ENCODE peak calls at places on chromosomes 13 and 19, in ten cellular contexts. L is fibroblast of lung; Q is upper lobe of right lung; H is ovary; X is H1; D is hepatocyte; F is ascending aorta; I is left lung; W is CD4-positive, CD25-positive, alpha-beta regulatory T cell; M is neuronal stem cell. R is an unnamed sample.

GRCh38 chr19:31351212-31352193 is 2.3 kb upstream of the TSHZ3 start:
- DNase-seq in X (no peak), D (peak; percentile 45), I (peak; percentile 82), W (no peak), L (peak; percentile 74), H (peak; percentile 79), Q (peak; percentile 73), M (no peak), F (no peak), R (peak; percentile 73)

GRCh38 chr13:91123456-91124127 is 223.9 kb upstream of the MIR17HG start:
- DNase-seq in H (no peak), L (no peak), X (no peak), Q (no peak), M (no peak), I (no peak), W (no peak), F (no peak), D (no peak), R (no peak)

GRCh38 chr13:103695320-103695719 is 629.1 kb upstream of the SLC10A2 start:
- DNase-seq in X (no peak), L (no peak), D (no peak), I (no peak), W (no peak), Q (no peak), M (no peak), F (no peak), H (no peak), R (no peak)

GRCh38 chr13:22927008-22927393 is 253.8 kb upstream of the SGCG start:
- DNase-seq in L (no peak), F (no peak), D (no peak), H (no peak), W (no peak), I (peak; percentile 73), X (no peak), M (no peak), Q (peak; percentile 80), R (no peak)

GRCh38 chr19:1130801-1131717 is 27.3 kb downstream of the GPX4 start:
- DNase-seq in Q (no peak), X (no peak), F (no peak), L (no peak), D (no peak), W (no peak), I (no peak), M (no peak), H (no peak), R (peak; percentile 29)

GRCh38 chr13:60047943-60048342 is 115.8 kb downstream of the DIAPH3 start:
- DNase-seq in Q (no peak), L (peak; percentile 5), X (no peak), W (no peak), F (no peak), I (no peak), H (no peak), D (no peak), M (no peak), R (no peak)

GRCh38 chr13:34308725-34309124 is 490.8 kb downstream of the RFC3 start:
- DNase-seq in I (no peak), D (no peak), Q (no peak), W (no peak), M (no peak), L (peak; percentile 81), X (no peak), F (no peak), H (no peak), R (no peak)

GRCh38 chr13:42656136-42656535 is 82.2 kb downstream of the TNFSF11 start:
- DNase-seq in W (no peak), H (no peak), X (no peak), L (no peak), D (no peak), M (peak; percentile 41), I (no peak), F (no peak), Q (no peak), R (peak; percentile 8)

GRCh38 chr13:20514866-20515265 is 10.8 kb downstream of the CRYL1 start:
- DNase-seq in I (no peak), W (no peak), F (no peak), L (no peak), D (no peak), X (no peak), Q (no peak), M (no peak), H (no peak), R (no peak)

GRCh38 chr13:95455782-95456181 is 96.7 kb upstream of the CLDN10 start:
- DNase-seq in W (no peak), I (no peak), H (no peak), D (no peak), F (no peak), M (no peak), L (no peak), X (no peak), Q (no peak), R (no peak)

GRCh38 chr13:37539176-37539575 is 59.4 kb downstream of the POSTN start:
- DNase-seq in W (no peak), M (no peak), D (no peak), L (peak; percentile 27), I (no peak), F (no peak), X (no peak), Q (no peak), H (no peak), R (no peak)

GRCh38 chr19:33826521-33826920 is 29.9 kb downstream of the KCTD15 start:
- DNase-seq in L (no peak), Q (peak; percentile 16), F (peak; percentile 21), M (no peak), H (no peak), X (no peak), I (no peak), D (no peak), W (no peak), R (no peak)

GRCh38 chr19:10818306-10819123 is 17.5 kb downstream of the TMED1 start:
- DNase-seq in I (peak; percentile 55), M (no peak), Q (no peak), L (no peak), W (no peak), F (no peak), D (peak; percentile 4), X (no peak), H (no peak), R (no peak)

GRCh38 chr13:34156841-34157365 is 339.0 kb downstream of the RFC3 start:
- DNase-seq in H (peak; percentile 57), Q (peak; percentile 80), M (no peak), W (peak; percentile 6), I (peak; percentile 74), L (peak; percentile 99), F (peak; percentile 92), D (peak; percentile 93), X (peak; percentile 27), R (peak; percentile 94)

GRCh38 chr13:75368167-75368566 is 113.8 kb downstream of the TBC1D4 start:
- DNase-seq in H (no peak), W (no peak), D (peak; percentile 29), I (no peak), L (peak; percentile 96), Q (no peak), M (no peak), X (no peak), F (no peak), R (no peak)

GRCh38 chr13:45817833-45818232 is 33.7 kb downstream of the SIAH3 start:
- DNase-seq in W (no peak), H (no peak), Q (no peak), F (peak; percentile 22), D (no peak), I (no peak), M (no peak), X (no peak), L (no peak), R (peak; percentile 7)

GRCh38 chr13:45820106-45820838 is 31.3 kb downstream of the SIAH3 start:
- DNase-seq in F (peak; percentile 33), L (no peak), M (no peak), Q (no peak), W (no peak), H (no peak), X (no peak), D (no peak), I (no peak), R (no peak)

GRCh38 chr13:45823583-45823982 is 28.0 kb downstream of the SIAH3 start:
- DNase-seq in X (no peak), F (peak; percentile 31), D (no peak), M (no peak), Q (no peak), W (no peak), H (no peak), L (no peak), I (no peak), R (peak; percentile 85)

GRCh38 chr13:45825124-45825650 is 26.4 kb downstream of the SIAH3 start:
- DNase-seq in I (no peak), M (no peak), W (no peak), Q (no peak), X (no peak), F (peak; percentile 11), D (no peak), H (no peak), L (no peak), R (no peak)

DNA sequence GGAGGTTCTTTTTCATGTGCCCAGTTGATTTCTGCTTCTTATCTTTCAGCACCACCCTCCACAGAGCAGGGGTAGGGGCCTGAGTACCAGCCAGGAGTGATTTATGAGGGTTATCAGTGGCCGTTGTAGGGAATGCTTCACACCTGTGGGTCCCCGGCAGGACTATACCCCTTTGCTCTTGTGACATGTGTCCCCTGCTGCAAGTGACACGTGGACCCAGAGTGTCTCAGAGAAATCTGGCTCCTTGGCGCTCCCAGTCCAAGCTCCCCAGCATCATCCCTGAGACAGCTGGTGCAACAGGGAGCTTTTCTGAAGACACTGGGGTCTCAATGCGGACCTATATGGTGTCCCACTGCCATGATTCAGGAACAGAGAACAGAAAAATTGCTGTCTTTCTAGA is 29.7 kb downstream of the SIAH3 start:
- DNase-seq in W (no peak), L (no peak), F (peak; percentile 34), Q (no peak), X (no peak), D (no peak), I (no peak), M (no peak), H (no peak), R (peak; percentile 70)
- H3K27ac ChIP-seq in W (no peak overlapping the region), L (no peak overlapping the region), F (no peak overlapping the region), Q (no peak overlapping the region), X (no peak overlapping the region), D (no peak overlapping the region), I (no peak overlapping the region), M (no peak overlapping the region), H (no peak overlapping the region), R (peak overlapping the region; percentile 42)

GRCh38 chr13:67867206-67867605 is 637.1 kb upstream of the PCDH9 start:
- DNase-seq in Q (no peak), W (no peak), M (no peak), F (no peak), L (no peak), X (no peak), D (no peak), H (no peak), I (no peak), R (no peak)
- H3K27ac ChIP-seq in Q (no peak overlapping the region), W (no peak overlapping the region), M (no peak overlapping the region), F (no peak overlapping the region), L (no peak overlapping the region), X (no peak overlapping the region), D (no peak overlapping the region), H (no peak overlapping the region), I (no peak overlapping the region), R (no peak overlapping the region)

GRCh38 chr13:31131470-31131961 is 30.2 kb downstream of the HSPH1 start:
- DNase-seq in M (no peak), X (no peak), Q (no peak), I (no peak), H (no peak), D (no peak), F (no peak), W (no peak), L (no peak), R (no peak)
- H3K27ac ChIP-seq in M (no peak overlapping the region), X (no peak overlapping the region), Q (no peak overlapping the region), I (no peak overlapping the region), H (no peak overlapping the region), D (no peak overlapping the region), F (no peak overlapping the region), W (no peak overlapping the region), L (no peak overlapping the region), R (no peak overlapping the region)

GRCh38 chr13:112554214-112554850 is 33.6 kb downstream of the TUBGCP3 start:
- DNase-seq in W (no peak), I (no peak), F (no peak), H (no peak), Q (no peak), X (no peak), M (no peak), D (no peak), L (no peak), R (no peak)
- H3K27ac ChIP-seq in W (no peak overlapping the region), I (no peak overlapping the region), F (no peak overlapping the region), H (no peak overlapping the region), Q (no peak overlapping the region), X (no peak overlapping the region), M (no peak overlapping the region), D (no peak overlapping the region), L (no peak overlapping the region), R (no peak overlapping the region)